ENCODE peak calls at places on chromosomes 13 and 19, in five cellular contexts. One of them, this sample, is unnamed.

GRCh38 chr19:53537523-53538377 is at the start of gene ZNF331:
- DNase-seq in adrenal gland: peak
- DNase-seq in uterus: peak
- DNase-seq in foreskin fibroblast: peak
- DNase-seq in glutamatergic neuron: peak
- DNase-seq in this sample: peak

GRCh38 chr13:52846567-52847321 is 1.7 kb downstream of the PCDH8 start:
- DNase-seq in foreskin fibroblast: peak
- DNase-seq in adrenal gland: peak
- DNase-seq in glutamatergic neuron: peak
- DNase-seq in uterus: no peak
- DNase-seq in this sample: no peak

GRCh38 chr13:62302341-62302740 is 886.7 kb upstream of the PCDH20 start:
- DNase-seq in foreskin fibroblast: peak
- DNase-seq in adrenal gland: no peak
- DNase-seq in glutamatergic neuron: no peak
- DNase-seq in uterus: no peak
- DNase-seq in this sample: no peak

GRCh38 chr13:109043561-109044075 is 414.2 kb downstream of the MYO16 start:
- DNase-seq in glutamatergic neuron: peak
- DNase-seq in adrenal gland: no peak
- DNase-seq in foreskin fibroblast: no peak
- DNase-seq in uterus: no peak
- DNase-seq in this sample: no peak

GRCh38 chr13:74299688-74300087 is 165.5 kb upstream of the KLF12 start:
- DNase-seq in foreskin fibroblast: no peak
- DNase-seq in glutamatergic neuron: no peak
- DNase-seq in uterus: no peak
- DNase-seq in adrenal gland: peak
- DNase-seq in this sample: no peak

GRCh38 chr19:54480048-54480447 is 7.0 kb upstream of the CDC42EP5 start:
- DNase-seq in adrenal gland: no peak
- DNase-seq in foreskin fibroblast: no peak
- DNase-seq in glutamatergic neuron: no peak
- DNase-seq in uterus: no peak
- DNase-seq in this sample: no peak

GRCh38 chr19:30684613-30685012 is 312.4 kb downstream of the ZNF536 start:
- DNase-seq in uterus: no peak
- DNase-seq in glutamatergic neuron: no peak
- DNase-seq in foreskin fibroblast: no peak
- DNase-seq in adrenal gland: no peak
- DNase-seq in this sample: no peak

GRCh38 chr19:31905980-31906948 is 439.1 kb upstream of the ZNF507 start:
- DNase-seq in glutamatergic neuron: no peak
- DNase-seq in foreskin fibroblast: no peak
- DNase-seq in uterus: peak
- DNase-seq in adrenal gland: peak
- DNase-seq in this sample: no peak

GRCh38 chr19:54470991-54471782 is 1.9 kb downstream of the CDC42EP5 start:
- DNase-seq in foreskin fibroblast: peak
- DNase-seq in glutamatergic neuron: no peak
- DNase-seq in adrenal gland: no peak
- DNase-seq in uterus: no peak
- DNase-seq in this sample: no peak

GRCh38 chr19:29653398-29653797 is 11.9 kb upstream of the PLEKHF1 start:
- DNase-seq in uterus: no peak
- DNase-seq in foreskin fibroblast: no peak
- DNase-seq in glutamatergic neuron: no peak
- DNase-seq in adrenal gland: no peak
- DNase-seq in this sample: no peak

GRCh38 chr19:54459282-54460229 is 4.0 kb downstream of the LENG9 start:
- DNase-seq in uterus: no peak
- DNase-seq in glutamatergic neuron: no peak
- DNase-seq in adrenal gland: no peak
- DNase-seq in foreskin fibroblast: peak
- DNase-seq in this sample: no peak

GRCh38 chr13:23087884-23088283 is 92.9 kb upstream of the SGCG start:
- DNase-seq in foreskin fibroblast: peak
- DNase-seq in uterus: no peak
- DNase-seq in glutamatergic neuron: peak
- DNase-seq in adrenal gland: peak
- DNase-seq in this sample: peak

GRCh38 chr13:46521486-46521885 is 31.5 kb upstream of the LRCH1 start:
- DNase-seq in adrenal gland: no peak
- DNase-seq in foreskin fibroblast: no peak
- DNase-seq in uterus: no peak
- DNase-seq in glutamatergic neuron: no peak
- DNase-seq in this sample: no peak

GRCh38 chr19:8355631-8356402 is 8.1 kb upstream of the ANGPTL4 start:
- DNase-seq in glutamatergic neuron: no peak
- DNase-seq in foreskin fibroblast: peak
- DNase-seq in adrenal gland: peak
- DNase-seq in uterus: no peak
- DNase-seq in this sample: peak

GRCh38 chr19:57071414-57071813 is 48.4 kb upstream of the USP29 start:
- DNase-seq in glutamatergic neuron: no peak
- DNase-seq in adrenal gland: no peak
- DNase-seq in uterus: no peak
- DNase-seq in foreskin fibroblast: no peak
- DNase-seq in this sample: no peak

GRCh38 chr13:38685974-38686571 is 804 bp upstream of the FREM2 start:
- DNase-seq in adrenal gland: no peak
- DNase-seq in uterus: no peak
- DNase-seq in foreskin fibroblast: peak
- DNase-seq in glutamatergic neuron: no peak
- DNase-seq in this sample: peak

GRCh38 chr19:3098141-3098514 is 4.0 kb downstream of the GNA11 start:
- DNase-seq in uterus: no peak
- DNase-seq in glutamatergic neuron: no peak
- DNase-seq in foreskin fibroblast: no peak
- DNase-seq in adrenal gland: no peak
- DNase-seq in this sample: no peak

GRCh38 chr13:83780201-83780600 is 102.1 kb downstream of the SLITRK1 start:
- DNase-seq in uterus: no peak
- DNase-seq in adrenal gland: no peak
- DNase-seq in glutamatergic neuron: no peak
- DNase-seq in foreskin fibroblast: peak
- DNase-seq in this sample: peak

GRCh38 chr13:99426426-99426825 is 74.8 kb upstream of the TM9SF2 start:
- DNase-seq in uterus: no peak
- DNase-seq in foreskin fibroblast: no peak
- DNase-seq in adrenal gland: no peak
- DNase-seq in glutamatergic neuron: no peak
- DNase-seq in this sample: no peak
- TF ChIP-seq CTCF in uterus: no peak
- TF ChIP-seq CTCF in foreskin fibroblast: no peak
- TF ChIP-seq CTCF in adrenal gland: no peak
- TF ChIP-seq CTCF in glutamatergic neuron: no peak
- TF ChIP-seq CTCF in this sample: no peak

GRCh38 chr19:1850809-1851544 is 2.7 kb upstream of the REXO1 start:
- DNase-seq in foreskin fibroblast: no peak
- DNase-seq in adrenal gland: no peak
- DNase-seq in glutamatergic neuron: no peak
- DNase-seq in uterus: no peak
- DNase-seq in this sample: no peak
- TF ChIP-seq CTCF in foreskin fibroblast: peak
- TF ChIP-seq CTCF in adrenal gland: no peak
- TF ChIP-seq CTCF in glutamatergic neuron: no peak
- TF ChIP-seq CTCF in uterus: no peak
- TF ChIP-seq CTCF in this sample: peak

GRCh38 chr19:13819242-13819641 is 24.0 kb downstream of the ZSWIM4 start:
- DNase-seq in uterus: no peak
- DNase-seq in glutamatergic neuron: no peak
- DNase-seq in adrenal gland: no peak
- DNase-seq in foreskin fibroblast: no peak
- DNase-seq in this sample: no peak

GRCh38 chr19:13823256-13823655 is 28.0 kb downstream of the ZSWIM4 start:
- DNase-seq in adrenal gland: no peak
- DNase-seq in glutamatergic neuron: no peak
- DNase-seq in foreskin fibroblast: no peak
- DNase-seq in uterus: peak
- DNase-seq in this sample: no peak

GRCh38 chr19:13823901-13824300 is 28.7 kb downstream of the ZSWIM4 start:
- DNase-seq in adrenal gland: no peak
- DNase-seq in uterus: no peak
- DNase-seq in foreskin fibroblast: no peak
- DNase-seq in glutamatergic neuron: no peak
- DNase-seq in this sample: no peak

GRCh38 chr19:13824703-13825102 is 29.5 kb downstream of the ZSWIM4 start:
- DNase-seq in glutamatergic neuron: no peak
- DNase-seq in adrenal gland: no peak
- DNase-seq in uterus: no peak
- DNase-seq in foreskin fibroblast: no peak
- DNase-seq in this sample: no peak

GRCh38 chr19:13821292-13821691 is 26.0 kb downstream of the ZSWIM4 start:
- DNase-seq in adrenal gland: no peak
- DNase-seq in uterus: no peak
- DNase-seq in glutamatergic neuron: no peak
- DNase-seq in foreskin fibroblast: no peak
- DNase-seq in this sample: no peak
- TF ChIP-seq CTCF in adrenal gland: no peak
- TF ChIP-seq CTCF in uterus: no peak
- TF ChIP-seq CTCF in glutamatergic neuron: no peak
- TF ChIP-seq CTCF in foreskin fibroblast: no peak
- TF ChIP-seq CTCF in this sample: no peak

GRCh38 chr19:11596156-11596555 is 1.1 kb upstream of the ZNF627 start:
- DNase-seq in adrenal gland: no peak
- DNase-seq in uterus: no peak
- DNase-seq in glutamatergic neuron: no peak
- DNase-seq in foreskin fibroblast: no peak
- DNase-seq in this sample: no peak

GRCh38 chr19:11594084-11594483 is 3.2 kb upstream of the ZNF627 start:
- DNase-seq in foreskin fibroblast: no peak
- DNase-seq in glutamatergic neuron: no peak
- DNase-seq in uterus: no peak
- DNase-seq in adrenal gland: no peak
- DNase-seq in this sample: no peak

GRCh38 chr19:11598746-11599145 is 1.5 kb downstream of the ZNF627 start:
- DNase-seq in glutamatergic neuron: no peak
- DNase-seq in uterus: no peak
- DNase-seq in adrenal gland: no peak
- DNase-seq in foreskin fibroblast: no peak
- DNase-seq in this sample: no peak

GRCh38 chr19:11598103-11598483 is 810 bp downstream of the ZNF627 start:
- DNase-seq in adrenal gland: no peak
- DNase-seq in glutamatergic neuron: no peak
- DNase-seq in foreskin fibroblast: no peak
- DNase-seq in uterus: no peak
- DNase-seq in this sample: peak

DNA sequence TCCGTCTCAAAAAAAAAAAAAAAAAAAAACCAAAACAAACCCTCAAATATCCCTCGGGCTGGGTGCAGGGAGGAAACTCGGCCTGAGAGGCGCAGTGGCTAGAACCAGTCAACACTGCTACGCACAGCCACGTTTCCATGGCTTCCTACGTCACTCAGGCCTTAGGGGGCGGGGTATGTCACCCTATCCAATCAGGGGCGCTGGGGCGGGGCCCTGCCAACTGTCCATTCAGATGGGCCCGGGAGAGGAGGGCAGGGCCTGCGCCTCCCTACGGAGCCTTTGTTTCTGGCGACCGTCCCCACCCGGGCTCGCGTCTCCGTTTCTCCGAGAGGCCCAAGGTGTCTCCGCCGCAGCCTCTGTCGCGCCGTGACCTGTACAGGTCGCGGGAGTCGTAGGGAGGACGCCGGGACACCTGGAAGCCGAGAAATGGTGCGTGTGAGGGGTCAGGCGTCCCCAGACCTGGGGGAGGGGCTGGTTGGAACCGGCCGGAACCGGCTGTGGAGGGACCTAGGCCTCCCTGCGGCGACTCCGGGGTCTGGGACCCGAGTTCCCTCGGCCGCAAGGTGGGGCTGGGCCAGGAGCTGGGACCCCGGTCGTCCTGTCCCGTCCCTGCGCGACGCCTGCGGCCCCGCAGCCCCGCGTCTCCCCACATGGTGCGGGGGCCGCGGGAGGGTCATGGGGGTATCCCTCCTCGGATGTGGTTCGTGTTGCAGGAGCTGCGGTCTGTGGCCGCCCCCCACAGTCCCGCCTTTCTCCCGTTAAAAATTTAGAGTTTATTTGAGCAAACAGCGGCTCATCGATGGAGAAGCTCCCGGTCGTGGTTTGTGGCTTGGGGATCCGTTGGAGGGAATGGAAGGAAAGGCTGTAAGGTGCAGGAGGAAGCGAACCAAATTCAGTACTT is at the start of gene ZNF627:
- DNase-seq in adrenal gland: peak
- DNase-seq in uterus: peak
- DNase-seq in glutamatergic neuron: peak
- DNase-seq in foreskin fibroblast: peak
- DNase-seq in this sample: peak
- TF ChIP-seq CTCF in adrenal gland: peak
- TF ChIP-seq CTCF in uterus: peak
- TF ChIP-seq CTCF in glutamatergic neuron: peak
- TF ChIP-seq CTCF in foreskin fibroblast: no peak
- TF ChIP-seq CTCF in this sample: peak

GRCh38 chr19:16057062-16057461 is 19.2 kb upstream of the TPM4 start:
- DNase-seq in glutamatergic neuron: no peak
- DNase-seq in adrenal gland: no peak
- DNase-seq in uterus: no peak
- DNase-seq in foreskin fibroblast: no peak
- DNase-seq in this sample: no peak

GRCh38 chr19:16051254-16052025 is 24.9 kb upstream of the TPM4 start:
- DNase-seq in glutamatergic neuron: no peak
- DNase-seq in adrenal gland: no peak
- DNase-seq in uterus: no peak
- DNase-seq in foreskin fibroblast: no peak
- DNase-seq in this sample: no peak

GRCh38 chr19:16048583-16048982 is 27.7 kb upstream of the TPM4 start:
- DNase-seq in glutamatergic neuron: no peak
- DNase-seq in uterus: no peak
- DNase-seq in adrenal gland: no peak
- DNase-seq in foreskin fibroblast: no peak
- DNase-seq in this sample: no peak

DNA sequence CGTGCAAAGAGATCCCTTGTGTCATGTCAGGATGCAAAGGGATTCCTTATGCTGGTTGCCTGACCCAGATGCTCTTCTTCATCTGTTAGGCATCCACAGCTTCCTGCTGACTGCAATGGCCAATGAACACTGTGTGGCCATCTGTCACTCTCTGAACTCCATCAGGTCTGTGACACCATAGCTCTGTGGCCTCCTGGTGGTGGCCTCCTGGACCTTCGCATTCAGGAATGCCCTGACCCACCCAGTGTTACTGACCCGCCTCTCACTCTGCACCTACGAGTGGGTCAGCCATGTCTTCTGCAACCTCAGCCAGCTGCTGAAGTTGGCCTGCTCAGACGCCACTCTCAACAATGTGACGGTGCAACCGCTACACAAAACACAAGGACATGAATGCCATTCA is 23.9 kb upstream of the TPM4 start:
- DNase-seq in uterus: no peak
- DNase-seq in adrenal gland: no peak
- DNase-seq in foreskin fibroblast: no peak
- DNase-seq in glutamatergic neuron: no peak
- DNase-seq in this sample: no peak
- TF ChIP-seq CTCF in uterus: no peak
- TF ChIP-seq CTCF in adrenal gland: no peak
- TF ChIP-seq CTCF in foreskin fibroblast: no peak
- TF ChIP-seq CTCF in glutamatergic neuron: no peak
- TF ChIP-seq CTCF in this sample: no peak